ENCODE peak calls at places on chromosomes 11 and 22, in seven cellular contexts. W is mesendoderm, D is IMR-90, V is neuronal stem cell, G is H9, K is mesenchymal stem cell, R is H1. F is an unnamed sample.

GRCh38 chr11:122656631-122657101 is 1.1 kb downstream of the UBASH3B start:
- DNase-seq in W (peak; percentile 47), D (peak; percentile 56), V (peak; percentile 32), G (peak; percentile 58), K (peak; percentile 75), R (no peak), F (no peak)

GRCh38 chr22:31230155-31230870 is 18.2 kb downstream of the LIMK2 start:
- DNase-seq in W (no peak), D (peak; percentile 44), V (no peak), G (no peak), K (peak; percentile 87), R (no peak), F (peak; percentile 45)

GRCh38 chr22:44245438-44245837 is 64.7 kb downstream of the PARVG start:
- DNase-seq in W (no peak), D (no peak), V (no peak), G (no peak), K (no peak), R (no peak), F (no peak)

GRCh38 chr11:20647976-20648565 is 21.3 kb upstream of the NELL1 start:
- DNase-seq in W (peak; percentile 60), D (peak; percentile 33), V (peak; percentile 76), G (peak; percentile 49), K (peak; percentile 46), R (no peak), F (peak; percentile 52)

GRCh38 chr11:116300252-116300651 is 472.5 kb downstream of the BUD13 start:
- DNase-seq in W (peak; percentile 19), D (no peak), V (no peak), G (no peak), K (no peak), R (no peak), F (no peak)

GRCh38 chr22:30176431-30176830 is 70.1 kb downstream of the LIF start:
- DNase-seq in W (no peak), D (no peak), V (no peak), G (no peak), K (no peak), R (no peak), F (no peak)

GRCh38 chr11:103892603-103893002 is 143.8 kb upstream of the DDI1 start:
- DNase-seq in W (peak; percentile 58), D (peak; percentile 83), V (no peak), G (no peak), K (peak; percentile 75), R (no peak), F (peak; percentile 50)

GRCh38 chr22:16955678-16956210 is 52.3 kb downstream of the GAB4 start:
- DNase-seq in W (no peak), D (no peak), V (no peak), G (no peak), K (no peak), R (no peak), F (no peak)

GRCh38 chr11:96173424-96173823 is 169.6 kb downstream of the MAML2 start:
- DNase-seq in W (no peak), D (no peak), V (no peak), G (no peak), K (no peak), R (no peak), F (no peak)

GRCh38 chr11:75347781-75348613 is 3.5 kb downstream of the ARRB1 start:
- DNase-seq in W (no peak), D (peak; percentile 98), V (no peak), G (peak; percentile 30), K (peak; percentile 98), R (no peak), F (no peak)

GRCh38 chr11:75345455-75346224 is 5.8 kb downstream of the ARRB1 start:
- DNase-seq in W (no peak), D (no peak), V (no peak), G (no peak), K (no peak), R (no peak), F (no peak)

GRCh38 chr11:75346296-75346695 is 5.2 kb downstream of the ARRB1 start:
- DNase-seq in W (no peak), D (no peak), V (no peak), G (no peak), K (no peak), R (no peak), F (no peak)

GRCh38 chr11:75344761-75345454 is 6.6 kb downstream of the ARRB1 start:
- DNase-seq in W (no peak), D (peak; percentile 74), V (no peak), G (no peak), K (no peak), R (no peak), F (no peak)

DNA sequence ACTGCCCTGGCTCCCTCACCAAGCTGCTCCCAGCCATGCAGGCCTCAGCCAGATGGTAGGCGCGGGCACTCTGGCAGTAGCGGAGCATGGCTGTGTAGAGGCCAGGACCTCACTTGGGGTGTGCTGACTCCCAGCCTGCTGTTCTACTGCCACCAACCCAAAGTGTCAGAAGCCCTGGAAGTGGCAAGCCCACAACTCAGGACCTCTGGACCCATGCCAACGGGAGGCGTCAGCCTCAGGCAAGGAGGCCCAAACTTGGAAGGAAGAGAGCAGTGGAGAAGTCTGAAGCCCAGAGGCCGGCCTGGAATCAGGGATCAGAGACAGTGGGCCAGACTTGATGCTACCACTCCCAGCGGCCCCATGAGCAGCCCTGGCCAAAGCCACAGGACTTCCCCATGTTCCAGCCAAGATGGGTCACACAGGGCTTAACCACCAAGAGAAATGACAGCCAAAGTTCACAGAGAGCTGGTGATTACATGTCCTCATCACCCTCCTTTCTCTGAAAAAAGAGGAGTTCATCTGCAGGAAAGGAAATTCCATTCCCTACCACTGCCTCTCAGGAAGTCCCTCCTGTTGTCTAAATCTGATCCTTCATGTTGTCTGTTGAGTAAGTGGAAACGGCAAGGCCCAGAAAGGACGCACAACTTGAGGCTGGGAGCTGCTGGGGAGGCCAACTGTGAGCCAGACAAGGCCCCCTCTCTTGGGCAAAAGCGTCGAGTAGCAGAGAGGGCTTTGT is 4.4 kb downstream of the ARRB1 start:
- DNase-seq in W (no peak), D (peak; percentile 49), V (no peak), G (peak; percentile 28), K (peak; percentile 66), R (no peak), F (no peak)
- H2BK120ac ChIP-seq in W (no peak overlapping the region), D (peak overlapping the region; percentile 4), V (no peak overlapping the region), G (no peak overlapping the region), K (peak overlapping the region; percentile 24), R (no peak overlapping the region), F (no peak overlapping the region)

GRCh38 chr22:21695432-21696085 is 29.7 kb downstream of the PPIL2 start:
- DNase-seq in W (no peak), D (no peak), V (no peak), G (no peak), K (no peak), R (no peak), F (no peak)

GRCh38 chr22:21694795-21695431 is 29.1 kb downstream of the PPIL2 start:
- DNase-seq in W (no peak), D (no peak), V (no peak), G (no peak), K (no peak), R (no peak), F (no peak)

GRCh38 chr22:21694394-21694793 is 28.6 kb downstream of the PPIL2 start:
- DNase-seq in W (no peak), D (no peak), V (no peak), G (no peak), K (no peak), R (no peak), F (no peak)

GRCh38 chr22:21697021-21697771 is 31.4 kb downstream of the PPIL2 start:
- DNase-seq in W (no peak), D (no peak), V (no peak), G (no peak), K (no peak), R (no peak), F (no peak)

DNA sequence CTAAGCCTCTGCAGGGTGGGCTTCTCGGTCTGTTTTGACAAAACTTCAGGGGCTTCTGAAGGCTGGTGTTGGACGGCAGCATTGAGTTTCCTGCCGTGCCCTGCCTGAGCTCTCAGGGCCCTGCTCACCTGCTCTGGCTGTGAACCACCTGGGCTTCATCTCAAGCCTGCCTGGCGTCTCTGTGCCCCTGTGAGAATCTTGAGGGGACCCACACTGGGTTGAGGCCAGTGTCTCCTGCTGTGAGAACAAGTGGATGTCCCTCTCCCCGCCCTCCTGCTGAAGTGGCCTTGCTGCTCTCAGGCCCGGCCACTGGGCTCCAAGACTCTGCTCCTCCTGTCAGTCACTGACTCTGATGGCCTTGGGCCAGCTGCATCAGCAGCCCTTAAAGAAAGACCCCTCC is 30.3 kb downstream of the PPIL2 start:
- DNase-seq in W (no peak), D (no peak), V (no peak), G (no peak), K (no peak), R (no peak), F (no peak)
- H4K8ac ChIP-seq in W (no peak overlapping the region), D (no peak overlapping the region), V (no peak overlapping the region), G (no peak overlapping the region), K (no peak overlapping the region), R (no peak overlapping the region), F (no peak overlapping the region)

GRCh38 chr11:71562120-71562519 is 3.2 kb upstream of the KRTAP5-10 start:
- DNase-seq in W (no peak), D (no peak), V (no peak), G (no peak), K (no peak), R (no peak), F (no peak)

GRCh38 chr11:71563401-71563800 is 2.0 kb upstream of the KRTAP5-10 start:
- DNase-seq in W (peak; percentile 83), D (peak; percentile 62), V (peak; percentile 35), G (peak; percentile 59), K (peak; percentile 48), R (peak; percentile 7), F (peak; percentile 66)

GRCh38 chr11:71564430-71564829 is 933 bp upstream of the KRTAP5-10 start:
- DNase-seq in W (no peak), D (no peak), V (no peak), G (no peak), K (no peak), R (no peak), F (no peak)

GRCh38 chr11:71566081-71566620 is 788 bp downstream of the KRTAP5-10 start:
- DNase-seq in W (no peak), D (no peak), V (no peak), G (no peak), K (no peak), R (no peak), F (no peak)

GRCh38 chr11:71565263-71565662 is at the start of gene KRTAP5-10:
- DNase-seq in W (no peak), D (no peak), V (no peak), G (no peak), K (no peak), R (no peak), F (no peak)
- H2BK120ac ChIP-seq in W (no peak within 1 kb of the TSS), D (no peak within 1 kb of the TSS), V (no peak within 1 kb of the TSS), G (no peak within 1 kb of the TSS), K (no peak within 1 kb of the TSS), R (no peak within 1 kb of the TSS), F (no peak within 1 kb of the TSS)

DNA sequence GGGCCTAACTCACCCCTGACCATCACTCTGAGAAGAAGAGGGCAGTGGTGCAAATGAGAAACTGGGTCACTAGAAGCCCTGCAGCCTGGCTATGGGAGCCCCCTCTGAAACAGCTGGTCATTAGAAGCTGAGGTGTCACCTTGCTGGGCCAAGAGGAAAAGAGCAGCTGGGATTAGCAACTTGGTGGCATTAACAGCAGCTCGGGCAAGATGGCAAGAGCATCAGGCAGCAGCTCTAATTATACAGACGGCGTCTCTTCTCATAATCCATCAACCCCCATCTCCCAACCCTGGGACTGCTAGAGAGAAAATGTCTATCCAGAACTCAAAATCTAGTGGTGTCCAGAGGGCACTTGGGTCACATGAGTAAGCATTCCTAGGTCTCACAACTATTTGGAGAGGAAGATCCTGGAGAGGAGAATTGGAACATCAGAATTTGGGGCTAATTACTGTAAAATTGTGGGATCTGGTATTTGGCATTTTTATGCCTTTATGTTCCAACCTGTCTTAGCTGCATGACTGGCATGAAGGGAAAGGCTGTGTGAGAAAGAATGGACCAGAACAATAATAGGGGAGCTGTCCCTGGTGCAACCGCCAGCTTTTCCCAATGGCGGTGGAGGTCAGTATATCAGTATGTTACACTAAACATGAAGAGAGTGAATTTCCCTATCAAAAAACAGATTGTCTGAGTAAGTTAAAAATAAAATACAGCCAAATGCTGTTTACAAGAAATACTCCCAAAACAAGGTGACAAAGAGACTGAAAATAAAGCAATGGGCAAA is 7.6 kb upstream of the LMO1 start:
- DNase-seq in W (no peak), D (no peak), V (no peak), G (no peak), K (no peak), R (no peak), F (no peak)
- H4K8ac ChIP-seq in W (no peak overlapping the region), D (no peak overlapping the region), V (no peak overlapping the region), G (no peak overlapping the region), K (no peak overlapping the region), R (no peak overlapping the region), F (no peak overlapping the region)